ENCODE peak calls at places on chromosomes 5 and 9, in seven cellular contexts. One of them, this sample, is unnamed. For H3K27me3, the result is how much of the 10 kb centered on the place peaks cover.

GRCh38 chr9:35844628-35845301 is 15.7 kb downstream of the TMEM8B start:
- DNase-seq in H1: no peak
- DNase-seq in neuronal stem cell: no peak
- DNase-seq in IMR-90: peak
- DNase-seq in trophoblast cell: peak
- DNase-seq in H9: no peak
- DNase-seq in mesenchymal stem cell: peak
- DNase-seq in this sample: peak

GRCh38 chr5:180047667-180048066 is 23.9 kb downstream of the RNF130 start:
- DNase-seq in mesenchymal stem cell: no peak
- DNase-seq in IMR-90: no peak
- DNase-seq in trophoblast cell: no peak
- DNase-seq in H9: no peak
- DNase-seq in H1: no peak
- DNase-seq in neuronal stem cell: no peak
- DNase-seq in this sample: no peak

GRCh38 chr9:2178034-2178734 is 163.0 kb downstream of the SMARCA2 start:
- DNase-seq in trophoblast cell: peak
- DNase-seq in H1: no peak
- DNase-seq in H9: no peak
- DNase-seq in IMR-90: no peak
- DNase-seq in neuronal stem cell: no peak
- DNase-seq in mesenchymal stem cell: no peak
- DNase-seq in this sample: peak

GRCh38 chr5:39934830-39935229 is 510.1 kb upstream of the DAB2 start:
- DNase-seq in H1: no peak
- DNase-seq in mesenchymal stem cell: no peak
- DNase-seq in H9: no peak
- DNase-seq in neuronal stem cell: no peak
- DNase-seq in trophoblast cell: no peak
- DNase-seq in IMR-90: no peak
- DNase-seq in this sample: no peak

GRCh38 chr9:125538092-125538473 is 168.9 kb downstream of the MAPKAP1 start:
- DNase-seq in neuronal stem cell: no peak
- DNase-seq in mesenchymal stem cell: peak
- DNase-seq in IMR-90: peak
- DNase-seq in trophoblast cell: peak
- DNase-seq in H1: no peak
- DNase-seq in H9: no peak
- DNase-seq in this sample: no peak

GRCh38 chr5:79454043-79454442 is 59.9 kb downstream of the HOMER1 start:
- DNase-seq in trophoblast cell: no peak
- DNase-seq in H9: no peak
- DNase-seq in neuronal stem cell: no peak
- DNase-seq in H1: no peak
- DNase-seq in IMR-90: no peak
- DNase-seq in mesenchymal stem cell: no peak
- DNase-seq in this sample: no peak

GRCh38 chr5:163913548-163913947 is 408.1 kb downstream of the MAT2B start:
- DNase-seq in H9: no peak
- DNase-seq in trophoblast cell: peak
- DNase-seq in neuronal stem cell: no peak
- DNase-seq in mesenchymal stem cell: no peak
- DNase-seq in IMR-90: peak
- DNase-seq in H1: no peak
- DNase-seq in this sample: no peak

GRCh38 chr5:102211165-102211564 is 84.9 kb downstream of the SLCO4C1 start:
- DNase-seq in mesenchymal stem cell: no peak
- DNase-seq in H1: no peak
- DNase-seq in H9: no peak
- DNase-seq in trophoblast cell: peak
- DNase-seq in neuronal stem cell: no peak
- DNase-seq in IMR-90: no peak
- DNase-seq in this sample: no peak

GRCh38 chr9:88017086-88017485 is 42.8 kb upstream of the CDK20 start:
- DNase-seq in H9: no peak
- DNase-seq in mesenchymal stem cell: no peak
- DNase-seq in IMR-90: peak
- DNase-seq in H1: no peak
- DNase-seq in neuronal stem cell: no peak
- DNase-seq in trophoblast cell: peak
- DNase-seq in this sample: no peak

GRCh38 chr9:98132158-98132557 is 13.1 kb upstream of the TRIM14 start:
- DNase-seq in trophoblast cell: no peak
- DNase-seq in mesenchymal stem cell: no peak
- DNase-seq in H1: no peak
- DNase-seq in IMR-90: no peak
- DNase-seq in H9: no peak
- DNase-seq in neuronal stem cell: no peak
- DNase-seq in this sample: no peak

GRCh38 chr5:142208777-142209312 is 100.3 kb downstream of the NDFIP1 start:
- DNase-seq in mesenchymal stem cell: no peak
- DNase-seq in trophoblast cell: no peak
- DNase-seq in IMR-90: no peak
- DNase-seq in H1: no peak
- DNase-seq in neuronal stem cell: no peak
- DNase-seq in H9: no peak
- DNase-seq in this sample: no peak

GRCh38 chr5:28823231-28823630 is 1784.8 kb upstream of the CDH9 start:
- DNase-seq in H1: no peak
- DNase-seq in H9: no peak
- DNase-seq in IMR-90: no peak
- DNase-seq in neuronal stem cell: no peak
- DNase-seq in trophoblast cell: no peak
- DNase-seq in mesenchymal stem cell: no peak
- DNase-seq in this sample: no peak
- H4K8ac ChIP-seq in H1: no peak
- H4K8ac ChIP-seq in H9: no peak
- H4K8ac ChIP-seq in IMR-90: no peak
- H4K8ac ChIP-seq in neuronal stem cell: no peak
- H4K8ac ChIP-seq in trophoblast cell: no peak
- H4K8ac ChIP-seq in mesenchymal stem cell: no peak
- H4K8ac ChIP-seq in this sample: no peak

GRCh38 chr5:591746-592145 is 20.4 kb upstream of the CEP72 start:
- DNase-seq in neuronal stem cell: no peak
- DNase-seq in H9: no peak
- DNase-seq in trophoblast cell: no peak
- DNase-seq in mesenchymal stem cell: no peak
- DNase-seq in H1: no peak
- DNase-seq in IMR-90: no peak
- DNase-seq in this sample: no peak
- H3K27me3 ChIP-seq in neuronal stem cell: under half
- H3K27me3 ChIP-seq in H9: under half
- H3K27me3 ChIP-seq in trophoblast cell: under half
- H3K27me3 ChIP-seq in mesenchymal stem cell: half or more
- H3K27me3 ChIP-seq in H1: under half
- H3K27me3 ChIP-seq in IMR-90: under half
- H3K27me3 ChIP-seq in this sample: under half

GRCh38 chr5:151155777-151156731 is 1.5 kb downstream of the ANXA6 start:
- DNase-seq in H1: no peak
- DNase-seq in IMR-90: peak
- DNase-seq in H9: no peak
- DNase-seq in trophoblast cell: no peak
- DNase-seq in mesenchymal stem cell: peak
- DNase-seq in neuronal stem cell: no peak
- DNase-seq in this sample: peak

GRCh38 chr5:151156732-151157402 is 712 bp downstream of the ANXA6 start:
- DNase-seq in H1: peak
- DNase-seq in H9: peak
- DNase-seq in mesenchymal stem cell: peak
- DNase-seq in neuronal stem cell: no peak
- DNase-seq in IMR-90: peak
- DNase-seq in trophoblast cell: no peak
- DNase-seq in this sample: peak

GRCh38 chr5:151157426-151158286 is at the start of gene ANXA6:
- DNase-seq in mesenchymal stem cell: peak
- DNase-seq in neuronal stem cell: peak
- DNase-seq in IMR-90: peak
- DNase-seq in trophoblast cell: peak
- DNase-seq in H1: peak
- DNase-seq in H9: peak
- DNase-seq in this sample: peak

GRCh38 chr5:151159649-151160373 is 2.2 kb upstream of the ANXA6 start:
- DNase-seq in H1: no peak
- DNase-seq in mesenchymal stem cell: no peak
- DNase-seq in IMR-90: no peak
- DNase-seq in H9: no peak
- DNase-seq in trophoblast cell: no peak
- DNase-seq in neuronal stem cell: no peak
- DNase-seq in this sample: no peak

DNA sequence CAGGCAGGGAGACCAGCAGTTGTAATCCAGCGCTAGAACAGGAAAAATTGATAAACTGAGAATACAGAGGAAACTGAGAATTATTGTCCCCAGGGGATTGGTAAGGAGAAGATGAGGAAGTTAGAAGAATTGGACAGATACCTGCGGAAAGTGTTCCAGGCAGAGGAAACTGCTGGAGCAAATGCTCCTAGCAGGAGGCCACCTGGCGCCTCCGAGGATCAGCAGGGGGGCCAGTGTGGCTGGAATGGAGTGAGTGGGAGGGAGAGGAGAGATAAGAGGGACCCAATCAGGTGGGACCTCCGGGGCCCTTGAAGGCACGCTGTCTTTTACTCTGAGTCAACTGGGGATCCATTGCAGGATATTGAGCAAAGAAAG is 695 bp upstream of the ANXA6 start:
- DNase-seq in trophoblast cell: no peak
- DNase-seq in H1: peak
- DNase-seq in neuronal stem cell: no peak
- DNase-seq in mesenchymal stem cell: no peak
- DNase-seq in IMR-90: no peak
- DNase-seq in H9: peak
- DNase-seq in this sample: peak
- H2BK120ac ChIP-seq in trophoblast cell: no peak
- H2BK120ac ChIP-seq in H1: no peak
- H2BK120ac ChIP-seq in neuronal stem cell: no peak
- H2BK120ac ChIP-seq in mesenchymal stem cell: no peak
- H2BK120ac ChIP-seq in IMR-90: peak
- H2BK120ac ChIP-seq in H9: no peak
- H2BK120ac ChIP-seq in this sample: no peak

DNA sequence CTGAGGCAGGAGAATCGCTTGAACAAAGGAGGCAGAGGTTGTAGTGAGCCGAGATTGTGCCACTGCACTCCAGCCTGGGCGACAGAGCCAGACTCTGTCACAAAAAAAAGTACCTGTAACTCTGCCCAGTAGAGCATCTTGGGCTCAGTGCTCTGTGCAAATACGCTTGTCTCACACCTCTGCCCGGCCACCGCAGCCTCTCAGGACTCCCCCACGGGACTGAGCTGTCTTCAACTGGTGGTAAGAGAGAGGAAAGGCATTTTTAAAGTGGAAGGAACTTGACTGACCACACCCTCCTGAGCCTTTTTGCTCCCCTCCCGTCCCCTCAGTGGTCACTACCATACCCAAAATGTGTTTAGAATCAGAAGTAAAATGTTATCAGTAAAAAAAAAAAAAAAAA is 174.3 kb upstream of the PIK3R1 start:
- DNase-seq in neuronal stem cell: no peak
- DNase-seq in mesenchymal stem cell: no peak
- DNase-seq in trophoblast cell: no peak
- DNase-seq in H9: no peak
- DNase-seq in H1: no peak
- DNase-seq in IMR-90: no peak
- DNase-seq in this sample: no peak
- H4K8ac ChIP-seq in neuronal stem cell: no peak
- H4K8ac ChIP-seq in mesenchymal stem cell: no peak
- H4K8ac ChIP-seq in trophoblast cell: no peak
- H4K8ac ChIP-seq in H9: no peak
- H4K8ac ChIP-seq in H1: no peak
- H4K8ac ChIP-seq in IMR-90: no peak
- H4K8ac ChIP-seq in this sample: no peak

GRCh38 chr9:136200424-136200823 is 4.5 kb downstream of the LHX3 start:
- DNase-seq in IMR-90: no peak
- DNase-seq in trophoblast cell: no peak
- DNase-seq in H1: no peak
- DNase-seq in mesenchymal stem cell: no peak
- DNase-seq in H9: no peak
- DNase-seq in neuronal stem cell: no peak
- DNase-seq in this sample: no peak

GRCh38 chr9:136197930-136198604 is 6.9 kb downstream of the LHX3 start:
- DNase-seq in trophoblast cell: no peak
- DNase-seq in neuronal stem cell: no peak
- DNase-seq in mesenchymal stem cell: no peak
- DNase-seq in H1: no peak
- DNase-seq in H9: no peak
- DNase-seq in IMR-90: no peak
- DNase-seq in this sample: no peak

GRCh38 chr9:136198605-136199083 is 6.3 kb downstream of the LHX3 start:
- DNase-seq in IMR-90: no peak
- DNase-seq in H1: peak
- DNase-seq in mesenchymal stem cell: peak
- DNase-seq in neuronal stem cell: no peak
- DNase-seq in H9: no peak
- DNase-seq in trophoblast cell: no peak
- DNase-seq in this sample: no peak

GRCh38 chr9:136201174-136201573 is 3.8 kb downstream of the LHX3 start:
- DNase-seq in H9: no peak
- DNase-seq in IMR-90: no peak
- DNase-seq in neuronal stem cell: no peak
- DNase-seq in H1: no peak
- DNase-seq in trophoblast cell: no peak
- DNase-seq in mesenchymal stem cell: no peak
- DNase-seq in this sample: no peak

DNA sequence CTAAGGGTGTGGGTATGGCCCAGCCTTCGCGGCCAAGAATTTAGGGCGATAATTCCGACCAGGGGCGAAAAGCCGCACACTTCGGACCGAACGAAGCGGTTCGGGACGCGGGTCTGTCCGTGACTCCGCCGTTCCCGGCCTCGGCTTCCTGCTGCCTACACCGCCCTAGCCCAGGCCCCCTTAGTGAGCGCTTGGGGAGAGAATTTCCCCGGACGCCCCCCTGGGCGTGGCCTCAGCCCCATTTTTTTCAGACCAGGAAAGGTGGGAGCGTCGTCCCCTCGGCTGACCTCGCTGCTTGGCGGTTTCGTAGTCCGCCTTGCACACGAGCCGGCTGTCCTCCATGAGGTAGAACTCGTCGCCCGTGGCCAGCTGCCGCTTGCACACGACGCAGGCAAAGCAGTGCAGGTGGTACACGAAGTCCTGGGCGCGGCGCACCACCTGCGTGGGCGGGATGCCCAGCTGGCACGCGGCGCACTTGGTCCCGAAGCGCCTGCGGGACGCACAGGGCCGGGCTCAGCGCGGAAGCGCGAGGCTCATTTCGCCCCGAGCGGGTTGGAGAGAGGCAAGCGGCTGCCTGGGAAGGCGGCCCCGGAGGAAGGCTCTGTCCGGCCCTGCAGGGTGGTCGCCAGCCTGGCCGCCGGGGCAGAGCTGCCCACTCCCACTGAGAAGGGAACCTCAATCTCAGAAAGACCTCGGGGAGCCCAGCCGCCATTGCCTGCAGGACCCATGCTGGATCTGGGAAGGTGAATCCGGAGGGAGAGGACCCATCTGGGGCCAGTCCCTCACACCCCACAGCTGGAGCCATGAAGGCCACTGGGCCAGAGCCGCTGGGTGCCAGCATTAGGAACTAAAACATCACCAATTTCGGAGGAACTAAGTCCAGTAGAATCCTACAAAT is 5.3 kb downstream of the LHX3 start:
- DNase-seq in neuronal stem cell: no peak
- DNase-seq in mesenchymal stem cell: no peak
- DNase-seq in IMR-90: no peak
- DNase-seq in H1: no peak
- DNase-seq in H9: no peak
- DNase-seq in trophoblast cell: no peak
- DNase-seq in this sample: no peak
- H3K27me3 ChIP-seq in neuronal stem cell: half or more
- H3K27me3 ChIP-seq in mesenchymal stem cell: half or more
- H3K27me3 ChIP-seq in IMR-90: half or more
- H3K27me3 ChIP-seq in H1: half or more
- H3K27me3 ChIP-seq in H9: half or more
- H3K27me3 ChIP-seq in trophoblast cell: half or more
- H3K27me3 ChIP-seq in this sample: half or more